ENCODE peak calls at places on chromosomes 4 and X, in nine cellular contexts. One of them, this sample, is unnamed.
A peak's percentile ranks its signal among the peaks of the same experiment; 100 is the strongest.

GRCh38 chrX:111244238-111244750 is 26.0 kb downstream of the CAPN6 start:
- DNase-seq in NCI-H1930: no peak
- DNase-seq in endothelial cell: no peak
- DNase-seq in fibroblast of pulmonary artery: peak; percentile 11
- DNase-seq in stimulated activated CD4-positive, alpha-beta T cell treated with anti-CD3 and anti-CD28 coated beads, Interleukin-4, amount 100 ng/mL, for 24 hours: no peak
- DNase-seq in NCI-H1417: peak; percentile 14
- DNase-seq in posterior vena cava: no peak
- DNase-seq in AG10803: peak; percentile 8
- DNase-seq in activated T-cell treated with anti-CD3 and anti-CD28 coated beads, Interleukin-2, amount 50 U/mL, for 4 hours: no peak
- DNase-seq in this sample: peak; percentile 7

GRCh38 chr4:74205046-74205445 is 47.1 kb downstream of the MTHFD2L start:
- DNase-seq in NCI-H1930: no peak
- DNase-seq in endothelial cell: no peak
- DNase-seq in fibroblast of pulmonary artery: no peak
- DNase-seq in stimulated activated CD4-positive, alpha-beta T cell treated with anti-CD3 and anti-CD28 coated beads, Interleukin-4, amount 100 ng/mL, for 24 hours: no peak
- DNase-seq in NCI-H1417: no peak
- DNase-seq in posterior vena cava: no peak
- DNase-seq in AG10803: no peak
- DNase-seq in activated T-cell treated with anti-CD3 and anti-CD28 coated beads, Interleukin-2, amount 50 U/mL, for 4 hours: no peak
- DNase-seq in this sample: no peak

GRCh38 chr4:82528074-82528473 is 33.7 kb downstream of the TMEM150C start:
- DNase-seq in NCI-H1930: no peak
- DNase-seq in endothelial cell: no peak
- DNase-seq in fibroblast of pulmonary artery: no peak
- DNase-seq in stimulated activated CD4-positive, alpha-beta T cell treated with anti-CD3 and anti-CD28 coated beads, Interleukin-4, amount 100 ng/mL, for 24 hours: no peak
- DNase-seq in NCI-H1417: no peak
- DNase-seq in posterior vena cava: no peak
- DNase-seq in AG10803: no peak
- DNase-seq in activated T-cell treated with anti-CD3 and anti-CD28 coated beads, Interleukin-2, amount 50 U/mL, for 4 hours: no peak
- DNase-seq in this sample: no peak

GRCh38 chr4:139603576-139604387 is 47.8 kb upstream of the SETD7 start:
- DNase-seq in NCI-H1930: no peak
- DNase-seq in endothelial cell: peak; percentile 66
- DNase-seq in fibroblast of pulmonary artery: peak; percentile 76
- DNase-seq in stimulated activated CD4-positive, alpha-beta T cell treated with anti-CD3 and anti-CD28 coated beads, Interleukin-4, amount 100 ng/mL, for 24 hours: peak; percentile 29
- DNase-seq in NCI-H1417: peak; percentile 50
- DNase-seq in posterior vena cava: no peak
- DNase-seq in AG10803: peak; percentile 67
- DNase-seq in activated T-cell treated with anti-CD3 and anti-CD28 coated beads, Interleukin-2, amount 50 U/mL, for 4 hours: no peak
- DNase-seq in this sample: peak; percentile 53

GRCh38 chr4:5383191-5383980 is 325.0 kb downstream of the EVC2 start:
- DNase-seq in NCI-H1930: no peak
- DNase-seq in endothelial cell: no peak
- DNase-seq in fibroblast of pulmonary artery: no peak
- DNase-seq in stimulated activated CD4-positive, alpha-beta T cell treated with anti-CD3 and anti-CD28 coated beads, Interleukin-4, amount 100 ng/mL, for 24 hours: no peak
- DNase-seq in NCI-H1417: no peak
- DNase-seq in posterior vena cava: no peak
- DNase-seq in AG10803: no peak
- DNase-seq in activated T-cell treated with anti-CD3 and anti-CD28 coated beads, Interleukin-2, amount 50 U/mL, for 4 hours: no peak
- DNase-seq in this sample: no peak

GRCh38 chr4:173237152-173237551 is 68.5 kb downstream of the GALNT7 start:
- DNase-seq in NCI-H1930: no peak
- DNase-seq in endothelial cell: no peak
- DNase-seq in fibroblast of pulmonary artery: no peak
- DNase-seq in stimulated activated CD4-positive, alpha-beta T cell treated with anti-CD3 and anti-CD28 coated beads, Interleukin-4, amount 100 ng/mL, for 24 hours: no peak
- DNase-seq in NCI-H1417: no peak
- DNase-seq in posterior vena cava: no peak
- DNase-seq in AG10803: no peak
- DNase-seq in activated T-cell treated with anti-CD3 and anti-CD28 coated beads, Interleukin-2, amount 50 U/mL, for 4 hours: no peak
- DNase-seq in this sample: no peak

GRCh38 chrX:47209508-47210238 is 8.8 kb upstream of the CDK16 start:
- DNase-seq in NCI-H1930: no peak
- DNase-seq in endothelial cell: no peak
- DNase-seq in fibroblast of pulmonary artery: no peak
- DNase-seq in stimulated activated CD4-positive, alpha-beta T cell treated with anti-CD3 and anti-CD28 coated beads, Interleukin-4, amount 100 ng/mL, for 24 hours: no peak
- DNase-seq in NCI-H1417: no peak
- DNase-seq in posterior vena cava: peak; percentile 58
- DNase-seq in AG10803: no peak
- DNase-seq in activated T-cell treated with anti-CD3 and anti-CD28 coated beads, Interleukin-2, amount 50 U/mL, for 4 hours: no peak
- DNase-seq in this sample: no peak

GRCh38 chrX:41180194-41180902 is 95.1 kb downstream of the USP9X start:
- DNase-seq in NCI-H1930: no peak
- DNase-seq in endothelial cell: peak; percentile 28
- DNase-seq in fibroblast of pulmonary artery: peak; percentile 71
- DNase-seq in stimulated activated CD4-positive, alpha-beta T cell treated with anti-CD3 and anti-CD28 coated beads, Interleukin-4, amount 100 ng/mL, for 24 hours: peak; percentile 44
- DNase-seq in NCI-H1417: peak; percentile 39
- DNase-seq in posterior vena cava: no peak
- DNase-seq in AG10803: peak; percentile 58
- DNase-seq in activated T-cell treated with anti-CD3 and anti-CD28 coated beads, Interleukin-2, amount 50 U/mL, for 4 hours: peak; percentile 36
- DNase-seq in this sample: peak; percentile 39

GRCh38 chr4:19736968-19737756 is 514.5 kb upstream of the SLIT2 start:
- DNase-seq in NCI-H1930: no peak
- DNase-seq in endothelial cell: no peak
- DNase-seq in fibroblast of pulmonary artery: peak; percentile 26
- DNase-seq in stimulated activated CD4-positive, alpha-beta T cell treated with anti-CD3 and anti-CD28 coated beads, Interleukin-4, amount 100 ng/mL, for 24 hours: no peak
- DNase-seq in NCI-H1417: no peak
- DNase-seq in posterior vena cava: no peak
- DNase-seq in AG10803: peak; percentile 6
- DNase-seq in activated T-cell treated with anti-CD3 and anti-CD28 coated beads, Interleukin-2, amount 50 U/mL, for 4 hours: no peak
- DNase-seq in this sample: no peak

GRCh38 chr4:129043523-129043922 is 49.8 kb downstream of the SCLT1 start:
- DNase-seq in NCI-H1930: no peak
- DNase-seq in endothelial cell: no peak
- DNase-seq in fibroblast of pulmonary artery: peak; percentile 57
- DNase-seq in stimulated activated CD4-positive, alpha-beta T cell treated with anti-CD3 and anti-CD28 coated beads, Interleukin-4, amount 100 ng/mL, for 24 hours: no peak
- DNase-seq in NCI-H1417: no peak
- DNase-seq in posterior vena cava: no peak
- DNase-seq in AG10803: peak; percentile 73
- DNase-seq in activated T-cell treated with anti-CD3 and anti-CD28 coated beads, Interleukin-2, amount 50 U/mL, for 4 hours: no peak
- DNase-seq in this sample: peak; percentile 33

GRCh38 chrX:8673211-8673610 is 58.7 kb downstream of the ANOS1 start:
- DNase-seq in NCI-H1930: no peak
- DNase-seq in endothelial cell: no peak
- DNase-seq in fibroblast of pulmonary artery: peak; percentile 17
- DNase-seq in stimulated activated CD4-positive, alpha-beta T cell treated with anti-CD3 and anti-CD28 coated beads, Interleukin-4, amount 100 ng/mL, for 24 hours: no peak
- DNase-seq in NCI-H1417: no peak
- DNase-seq in posterior vena cava: no peak
- DNase-seq in AG10803: no peak
- DNase-seq in activated T-cell treated with anti-CD3 and anti-CD28 coated beads, Interleukin-2, amount 50 U/mL, for 4 hours: no peak
- DNase-seq in this sample: no peak

GRCh38 chr4:176792348-176793059 is at the start of gene VEGFC:
- DNase-seq in NCI-H1930: peak; percentile 42
- DNase-seq in endothelial cell: peak; percentile 65
- DNase-seq in fibroblast of pulmonary artery: peak; percentile 72
- DNase-seq in stimulated activated CD4-positive, alpha-beta T cell treated with anti-CD3 and anti-CD28 coated beads, Interleukin-4, amount 100 ng/mL, for 24 hours: no peak
- DNase-seq in NCI-H1417: peak; percentile 73
- DNase-seq in posterior vena cava: peak; percentile 79
- DNase-seq in AG10803: peak; percentile 85
- DNase-seq in activated T-cell treated with anti-CD3 and anti-CD28 coated beads, Interleukin-2, amount 50 U/mL, for 4 hours: no peak
- DNase-seq in this sample: peak; percentile 85

GRCh38 chr4:1241466-1241935 is 7.4 kb downstream of the CTBP1 start:
- DNase-seq in NCI-H1930: no peak
- DNase-seq in endothelial cell: no peak
- DNase-seq in fibroblast of pulmonary artery: no peak
- DNase-seq in stimulated activated CD4-positive, alpha-beta T cell treated with anti-CD3 and anti-CD28 coated beads, Interleukin-4, amount 100 ng/mL, for 24 hours: no peak
- DNase-seq in NCI-H1417: no peak
- DNase-seq in posterior vena cava: peak; percentile 61
- DNase-seq in AG10803: no peak
- DNase-seq in activated T-cell treated with anti-CD3 and anti-CD28 coated beads, Interleukin-2, amount 50 U/mL, for 4 hours: no peak
- DNase-seq in this sample: no peak

GRCh38 chrX:9635368-9635767 is 130.3 kb downstream of the GPR143 start:
- DNase-seq in NCI-H1930: no peak
- DNase-seq in endothelial cell: no peak
- DNase-seq in fibroblast of pulmonary artery: no peak
- DNase-seq in stimulated activated CD4-positive, alpha-beta T cell treated with anti-CD3 and anti-CD28 coated beads, Interleukin-4, amount 100 ng/mL, for 24 hours: no peak
- DNase-seq in NCI-H1417: no peak
- DNase-seq in posterior vena cava: no peak
- DNase-seq in AG10803: no peak
- DNase-seq in activated T-cell treated with anti-CD3 and anti-CD28 coated beads, Interleukin-2, amount 50 U/mL, for 4 hours: no peak
- DNase-seq in this sample: no peak

GRCh38 chr4:119726505-119726904 is 97.9 kb upstream of the PDE5A start:
- DNase-seq in NCI-H1930: no peak
- DNase-seq in endothelial cell: no peak
- DNase-seq in fibroblast of pulmonary artery: no peak
- DNase-seq in stimulated activated CD4-positive, alpha-beta T cell treated with anti-CD3 and anti-CD28 coated beads, Interleukin-4, amount 100 ng/mL, for 24 hours: no peak
- DNase-seq in NCI-H1417: no peak
- DNase-seq in posterior vena cava: no peak
- DNase-seq in AG10803: peak; percentile 69
- DNase-seq in activated T-cell treated with anti-CD3 and anti-CD28 coated beads, Interleukin-2, amount 50 U/mL, for 4 hours: no peak
- DNase-seq in this sample: peak; percentile 35

GRCh38 chr4:41750158-41750623 is 1.7 kb upstream of the PHOX2B start:
- DNase-seq in NCI-H1930: no peak
- DNase-seq in endothelial cell: no peak
- DNase-seq in fibroblast of pulmonary artery: no peak
- DNase-seq in stimulated activated CD4-positive, alpha-beta T cell treated with anti-CD3 and anti-CD28 coated beads, Interleukin-4, amount 100 ng/mL, for 24 hours: no peak
- DNase-seq in NCI-H1417: peak; percentile 44
- DNase-seq in posterior vena cava: no peak
- DNase-seq in AG10803: no peak
- DNase-seq in activated T-cell treated with anti-CD3 and anti-CD28 coated beads, Interleukin-2, amount 50 U/mL, for 4 hours: no peak
- DNase-seq in this sample: no peak

GRCh38 chr4:88517825-88518224 is 5.8 kb downstream of the PYURF start:
- DNase-seq in NCI-H1930: no peak
- DNase-seq in endothelial cell: no peak
- DNase-seq in fibroblast of pulmonary artery: no peak
- DNase-seq in stimulated activated CD4-positive, alpha-beta T cell treated with anti-CD3 and anti-CD28 coated beads, Interleukin-4, amount 100 ng/mL, for 24 hours: no peak
- DNase-seq in NCI-H1417: no peak
- DNase-seq in posterior vena cava: no peak
- DNase-seq in AG10803: no peak
- DNase-seq in activated T-cell treated with anti-CD3 and anti-CD28 coated beads, Interleukin-2, amount 50 U/mL, for 4 hours: no peak
- DNase-seq in this sample: no peak

GRCh38 chr4:104763554-104764210 is 269.0 kb upstream of the CXXC4 start:
- DNase-seq in NCI-H1930: no peak
- DNase-seq in endothelial cell: no peak
- DNase-seq in fibroblast of pulmonary artery: no peak
- DNase-seq in stimulated activated CD4-positive, alpha-beta T cell treated with anti-CD3 and anti-CD28 coated beads, Interleukin-4, amount 100 ng/mL, for 24 hours: no peak
- DNase-seq in NCI-H1417: no peak
- DNase-seq in posterior vena cava: no peak
- DNase-seq in AG10803: no peak
- DNase-seq in activated T-cell treated with anti-CD3 and anti-CD28 coated beads, Interleukin-2, amount 50 U/mL, for 4 hours: no peak
- DNase-seq in this sample: no peak

GRCh38 chr4:98626350-98626749 is 32.1 kb downstream of the TSPAN5 start:
- DNase-seq in NCI-H1930: no peak
- DNase-seq in endothelial cell: no peak
- DNase-seq in fibroblast of pulmonary artery: peak; percentile 90
- DNase-seq in stimulated activated CD4-positive, alpha-beta T cell treated with anti-CD3 and anti-CD28 coated beads, Interleukin-4, amount 100 ng/mL, for 24 hours: no peak
- DNase-seq in NCI-H1417: no peak
- DNase-seq in posterior vena cava: no peak
- DNase-seq in AG10803: peak; percentile 81
- DNase-seq in activated T-cell treated with anti-CD3 and anti-CD28 coated beads, Interleukin-2, amount 50 U/mL, for 4 hours: no peak
- DNase-seq in this sample: peak; percentile 81

GRCh38 chr4:8181844-8182243 is 17.2 kb upstream of the SH3TC1 start:
- DNase-seq in NCI-H1930: no peak
- DNase-seq in endothelial cell: no peak
- DNase-seq in fibroblast of pulmonary artery: no peak
- DNase-seq in stimulated activated CD4-positive, alpha-beta T cell treated with anti-CD3 and anti-CD28 coated beads, Interleukin-4, amount 100 ng/mL, for 24 hours: no peak
- DNase-seq in NCI-H1417: no peak
- DNase-seq in posterior vena cava: no peak
- DNase-seq in AG10803: no peak
- DNase-seq in activated T-cell treated with anti-CD3 and anti-CD28 coated beads, Interleukin-2, amount 50 U/mL, for 4 hours: no peak
- DNase-seq in this sample: no peak

GRCh38 chr4:174222266-174222872 is 61.1 kb downstream of the FBXO8 start:
- DNase-seq in NCI-H1930: no peak
- DNase-seq in endothelial cell: no peak
- DNase-seq in fibroblast of pulmonary artery: peak; percentile 56
- DNase-seq in stimulated activated CD4-positive, alpha-beta T cell treated with anti-CD3 and anti-CD28 coated beads, Interleukin-4, amount 100 ng/mL, for 24 hours: no peak
- DNase-seq in NCI-H1417: no peak
- DNase-seq in posterior vena cava: no peak
- DNase-seq in AG10803: peak; percentile 17
- DNase-seq in activated T-cell treated with anti-CD3 and anti-CD28 coated beads, Interleukin-2, amount 50 U/mL, for 4 hours: no peak
- DNase-seq in this sample: peak; percentile 16

GRCh38 chrX:105190252-105190853 is 30.1 kb downstream of the TEX13A start:
- DNase-seq in NCI-H1930: no peak
- DNase-seq in endothelial cell: peak; percentile 6
- DNase-seq in fibroblast of pulmonary artery: peak; percentile 43
- DNase-seq in stimulated activated CD4-positive, alpha-beta T cell treated with anti-CD3 and anti-CD28 coated beads, Interleukin-4, amount 100 ng/mL, for 24 hours: no peak
- DNase-seq in NCI-H1417: peak; percentile 13
- DNase-seq in posterior vena cava: no peak
- DNase-seq in AG10803: peak; percentile 4
- DNase-seq in activated T-cell treated with anti-CD3 and anti-CD28 coated beads, Interleukin-2, amount 50 U/mL, for 4 hours: no peak
- DNase-seq in this sample: peak; percentile 6

GRCh38 chr4:153079824-153080486 is 124.3 kb upstream of the TRIM2 start:
- DNase-seq in NCI-H1930: no peak
- DNase-seq in endothelial cell: no peak
- DNase-seq in fibroblast of pulmonary artery: no peak
- DNase-seq in stimulated activated CD4-positive, alpha-beta T cell treated with anti-CD3 and anti-CD28 coated beads, Interleukin-4, amount 100 ng/mL, for 24 hours: no peak
- DNase-seq in NCI-H1417: no peak
- DNase-seq in posterior vena cava: no peak
- DNase-seq in AG10803: no peak
- DNase-seq in activated T-cell treated with anti-CD3 and anti-CD28 coated beads, Interleukin-2, amount 50 U/mL, for 4 hours: no peak
- DNase-seq in this sample: no peak

GRCh38 chr4:70452946-70453345 is 19.1 kb upstream of the MUC7 start:
- DNase-seq in NCI-H1930: no peak
- DNase-seq in endothelial cell: no peak
- DNase-seq in fibroblast of pulmonary artery: no peak
- DNase-seq in stimulated activated CD4-positive, alpha-beta T cell treated with anti-CD3 and anti-CD28 coated beads, Interleukin-4, amount 100 ng/mL, for 24 hours: no peak
- DNase-seq in NCI-H1417: no peak
- DNase-seq in posterior vena cava: no peak
- DNase-seq in AG10803: no peak
- DNase-seq in activated T-cell treated with anti-CD3 and anti-CD28 coated beads, Interleukin-2, amount 50 U/mL, for 4 hours: no peak
- DNase-seq in this sample: no peak

GRCh38 chrX:153736071-153736820 is 11.6 kb downstream of the ABCD1 start:
- DNase-seq in NCI-H1930: no peak
- DNase-seq in endothelial cell: no peak
- DNase-seq in fibroblast of pulmonary artery: no peak
- DNase-seq in stimulated activated CD4-positive, alpha-beta T cell treated with anti-CD3 and anti-CD28 coated beads, Interleukin-4, amount 100 ng/mL, for 24 hours: no peak
- DNase-seq in NCI-H1417: no peak
- DNase-seq in posterior vena cava: no peak
- DNase-seq in AG10803: no peak
- DNase-seq in activated T-cell treated with anti-CD3 and anti-CD28 coated beads, Interleukin-2, amount 50 U/mL, for 4 hours: no peak
- DNase-seq in this sample: no peak

GRCh38 chr4:147102596-147102995 is 156.9 kb upstream of the TTC29 start:
- DNase-seq in NCI-H1930: no peak
- DNase-seq in endothelial cell: no peak
- DNase-seq in fibroblast of pulmonary artery: no peak
- DNase-seq in stimulated activated CD4-positive, alpha-beta T cell treated with anti-CD3 and anti-CD28 coated beads, Interleukin-4, amount 100 ng/mL, for 24 hours: no peak
- DNase-seq in NCI-H1417: no peak
- DNase-seq in posterior vena cava: no peak
- DNase-seq in AG10803: no peak
- DNase-seq in activated T-cell treated with anti-CD3 and anti-CD28 coated beads, Interleukin-2, amount 50 U/mL, for 4 hours: no peak
- DNase-seq in this sample: no peak

GRCh38 chr4:109873791-109874514 is 26.0 kb downstream of the LRIT3 start:
- DNase-seq in NCI-H1930: no peak
- DNase-seq in endothelial cell: no peak
- DNase-seq in fibroblast of pulmonary artery: peak; percentile 8
- DNase-seq in stimulated activated CD4-positive, alpha-beta T cell treated with anti-CD3 and anti-CD28 coated beads, Interleukin-4, amount 100 ng/mL, for 24 hours: no peak
- DNase-seq in NCI-H1417: no peak
- DNase-seq in posterior vena cava: no peak
- DNase-seq in AG10803: peak; percentile 51
- DNase-seq in activated T-cell treated with anti-CD3 and anti-CD28 coated beads, Interleukin-2, amount 50 U/mL, for 4 hours: no peak
- DNase-seq in this sample: peak; percentile 11

GRCh38 chr4:78369691-78370090 is 181.9 kb upstream of the ANXA3 start:
- DNase-seq in NCI-H1930: peak; percentile 75
- DNase-seq in endothelial cell: no peak
- DNase-seq in fibroblast of pulmonary artery: no peak
- DNase-seq in stimulated activated CD4-positive, alpha-beta T cell treated with anti-CD3 and anti-CD28 coated beads, Interleukin-4, amount 100 ng/mL, for 24 hours: no peak
- DNase-seq in NCI-H1417: peak; percentile 67
- DNase-seq in posterior vena cava: no peak
- DNase-seq in AG10803: peak; percentile 42
- DNase-seq in activated T-cell treated with anti-CD3 and anti-CD28 coated beads, Interleukin-2, amount 50 U/mL, for 4 hours: no peak
- DNase-seq in this sample: peak; percentile 66

GRCh38 chrX:131812847-131813825 is 210.0 kb upstream of the STK26 start:
- DNase-seq in NCI-H1930: no peak
- DNase-seq in endothelial cell: no peak
- DNase-seq in fibroblast of pulmonary artery: no peak
- DNase-seq in stimulated activated CD4-positive, alpha-beta T cell treated with anti-CD3 and anti-CD28 coated beads, Interleukin-4, amount 100 ng/mL, for 24 hours: peak; percentile 70
- DNase-seq in NCI-H1417: peak; percentile 82
- DNase-seq in posterior vena cava: peak; percentile 88
- DNase-seq in AG10803: peak; percentile 58
- DNase-seq in activated T-cell treated with anti-CD3 and anti-CD28 coated beads, Interleukin-2, amount 50 U/mL, for 4 hours: peak; percentile 84
- DNase-seq in this sample: peak; percentile 36

GRCh38 chr4:114015444-114015899 is 36.0 kb upstream of the ARSJ start:
- DNase-seq in NCI-H1930: no peak
- DNase-seq in endothelial cell: no peak
- DNase-seq in fibroblast of pulmonary artery: peak; percentile 100
- DNase-seq in stimulated activated CD4-positive, alpha-beta T cell treated with anti-CD3 and anti-CD28 coated beads, Interleukin-4, amount 100 ng/mL, for 24 hours: no peak
- DNase-seq in NCI-H1417: no peak
- DNase-seq in posterior vena cava: no peak
- DNase-seq in AG10803: peak; percentile 99
- DNase-seq in activated T-cell treated with anti-CD3 and anti-CD28 coated beads, Interleukin-2, amount 50 U/mL, for 4 hours: no peak
- DNase-seq in this sample: peak; percentile 88

GRCh38 chr4:21991050-21991449 is 42.5 kb upstream of the KCNIP4 start:
- DNase-seq in NCI-H1930: no peak
- DNase-seq in endothelial cell: no peak
- DNase-seq in fibroblast of pulmonary artery: peak; percentile 73
- DNase-seq in stimulated activated CD4-positive, alpha-beta T cell treated with anti-CD3 and anti-CD28 coated beads, Interleukin-4, amount 100 ng/mL, for 24 hours: no peak
- DNase-seq in NCI-H1417: no peak
- DNase-seq in posterior vena cava: no peak
- DNase-seq in AG10803: no peak
- DNase-seq in activated T-cell treated with anti-CD3 and anti-CD28 coated beads, Interleukin-2, amount 50 U/mL, for 4 hours: no peak
- DNase-seq in this sample: no peak